ENCODE peak calls at places on chromosomes 11 and 22, in five cellular contexts. One of them, this sample, is unnamed.

GRCh38 chr11:65132988-65133700 is 1.2 kb downstream of the SYVN1 start:
- DNase-seq in body of pancreas: peak
- DNase-seq in thoracic aorta: no peak
- DNase-seq in heart right ventricle: peak
- DNase-seq in tibial nerve: no peak
- DNase-seq in this sample: no peak

GRCh38 chr11:73307323-73308002 is 613 bp upstream of the ARHGEF17 start:
- DNase-seq in tibial nerve: peak
- DNase-seq in thoracic aorta: peak
- DNase-seq in heart right ventricle: peak
- DNase-seq in body of pancreas: peak
- DNase-seq in this sample: peak

GRCh38 chr22:36104435-36104834 is 56.1 kb downstream of the APOL3 start:
- DNase-seq in thoracic aorta: no peak
- DNase-seq in body of pancreas: no peak
- DNase-seq in heart right ventricle: no peak
- DNase-seq in tibial nerve: no peak
- DNase-seq in this sample: no peak

GRCh38 chr22:38739300-38740055 is 16.3 kb downstream of the SUN2 start:
- DNase-seq in thoracic aorta: no peak
- DNase-seq in body of pancreas: no peak
- DNase-seq in heart right ventricle: no peak
- DNase-seq in tibial nerve: no peak
- DNase-seq in this sample: no peak

GRCh38 chr11:115672999-115673411 is 168.8 kb upstream of the CADM1 start:
- DNase-seq in tibial nerve: peak
- DNase-seq in thoracic aorta: no peak
- DNase-seq in heart right ventricle: peak
- DNase-seq in body of pancreas: peak
- DNase-seq in this sample: no peak

GRCh38 chr11:96085349-96085910 is 161.5 kb upstream of the MTMR2 start:
- DNase-seq in tibial nerve: no peak
- DNase-seq in body of pancreas: no peak
- DNase-seq in thoracic aorta: no peak
- DNase-seq in heart right ventricle: no peak
- DNase-seq in this sample: no peak

GRCh38 chr11:7227724-7228123 is 24.0 kb upstream of the SYT9 start:
- DNase-seq in body of pancreas: no peak
- DNase-seq in heart right ventricle: no peak
- DNase-seq in thoracic aorta: no peak
- DNase-seq in tibial nerve: no peak
- DNase-seq in this sample: no peak

GRCh38 chr22:39130152-39130704 is 22.3 kb downstream of the CBX7 start:
- DNase-seq in body of pancreas: no peak
- DNase-seq in thoracic aorta: no peak
- DNase-seq in tibial nerve: no peak
- DNase-seq in heart right ventricle: no peak
- DNase-seq in this sample: no peak

GRCh38 chr11:74306440-74307175 is 4.8 kb downstream of the P4HA3 start:
- DNase-seq in body of pancreas: no peak
- DNase-seq in heart right ventricle: no peak
- DNase-seq in tibial nerve: no peak
- DNase-seq in thoracic aorta: no peak
- DNase-seq in this sample: no peak

GRCh38 chr11:3675971-3676370 is 4.8 kb upstream of the CHRNA10 start:
- DNase-seq in heart right ventricle: no peak
- DNase-seq in body of pancreas: no peak
- DNase-seq in thoracic aorta: no peak
- DNase-seq in tibial nerve: no peak
- DNase-seq in this sample: no peak

GRCh38 chr22:26394787-26395186 is 34.3 kb upstream of the ASPHD2 start:
- DNase-seq in heart right ventricle: no peak
- DNase-seq in thoracic aorta: no peak
- DNase-seq in body of pancreas: no peak
- DNase-seq in tibial nerve: no peak
- DNase-seq in this sample: no peak

GRCh38 chr11:129739339-129739738 is 76.3 kb upstream of the TMEM45B start:
- DNase-seq in thoracic aorta: no peak
- DNase-seq in body of pancreas: no peak
- DNase-seq in tibial nerve: no peak
- DNase-seq in heart right ventricle: no peak
- DNase-seq in this sample: no peak

GRCh38 chr11:45225277-45225676 is 60.9 kb downstream of the SYT13 start:
- DNase-seq in tibial nerve: no peak
- DNase-seq in thoracic aorta: no peak
- DNase-seq in body of pancreas: no peak
- DNase-seq in heart right ventricle: no peak
- DNase-seq in this sample: no peak

GRCh38 chr11:118643142-118643994 is 36.0 kb downstream of the PHLDB1 start:
- DNase-seq in tibial nerve: no peak
- DNase-seq in heart right ventricle: peak
- DNase-seq in thoracic aorta: no peak
- DNase-seq in body of pancreas: peak
- DNase-seq in this sample: no peak

GRCh38 chr11:46050065-46050464 is 71.2 kb downstream of the PHF21A start:
- DNase-seq in tibial nerve: no peak
- DNase-seq in thoracic aorta: peak
- DNase-seq in body of pancreas: peak
- DNase-seq in heart right ventricle: no peak
- DNase-seq in this sample: no peak

GRCh38 chr11:18736590-18737148 is 10.7 kb upstream of the IGSF22 start:
- DNase-seq in thoracic aorta: no peak
- DNase-seq in tibial nerve: no peak
- DNase-seq in body of pancreas: no peak
- DNase-seq in heart right ventricle: no peak
- DNase-seq in this sample: no peak
- TF ChIP-seq CTCF in thoracic aorta: no peak
- TF ChIP-seq CTCF in tibial nerve: no peak
- TF ChIP-seq CTCF in body of pancreas: no peak
- TF ChIP-seq CTCF in heart right ventricle: no peak
- TF ChIP-seq CTCF in this sample: no peak

DNA sequence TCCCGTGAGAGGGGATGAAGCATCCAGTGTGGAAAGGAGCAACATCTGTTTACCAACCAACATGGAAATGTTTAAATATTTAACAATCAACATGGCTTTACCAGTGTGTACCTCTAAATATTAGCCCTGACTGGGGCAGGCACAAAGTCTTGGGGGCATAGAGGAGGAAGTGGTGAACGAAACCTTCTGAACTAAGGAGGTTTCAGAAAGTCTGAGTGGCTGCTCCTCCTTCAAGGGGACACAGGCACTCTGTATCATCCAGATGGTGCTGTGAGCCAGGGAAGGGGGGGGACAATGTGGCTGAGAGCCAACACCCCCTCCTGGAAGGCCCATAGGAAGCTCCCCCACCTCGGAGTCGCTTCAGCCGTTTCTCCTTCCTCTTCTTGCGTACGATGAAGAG is 107.6 kb downstream of the CEP164 start:
- DNase-seq in tibial nerve: no peak
- DNase-seq in heart right ventricle: no peak
- DNase-seq in body of pancreas: no peak
- DNase-seq in thoracic aorta: no peak
- DNase-seq in this sample: no peak
- TF ChIP-seq CTCF in tibial nerve: no peak
- TF ChIP-seq CTCF in heart right ventricle: no peak
- TF ChIP-seq CTCF in body of pancreas: no peak
- TF ChIP-seq CTCF in thoracic aorta: no peak
- TF ChIP-seq CTCF in this sample: no peak

GRCh38 chr11:83674498-83674897 is 388.3 kb upstream of the CCDC90B start:
- DNase-seq in thoracic aorta: no peak
- DNase-seq in tibial nerve: no peak
- DNase-seq in body of pancreas: no peak
- DNase-seq in heart right ventricle: no peak
- DNase-seq in this sample: no peak

GRCh38 chr11:83676061-83676460 is 389.9 kb upstream of the CCDC90B start:
- DNase-seq in tibial nerve: no peak
- DNase-seq in thoracic aorta: no peak
- DNase-seq in heart right ventricle: no peak
- DNase-seq in body of pancreas: no peak
- DNase-seq in this sample: no peak

GRCh38 chr11:83666149-83666548 is 380.0 kb upstream of the CCDC90B start:
- DNase-seq in tibial nerve: no peak
- DNase-seq in heart right ventricle: no peak
- DNase-seq in body of pancreas: no peak
- DNase-seq in thoracic aorta: no peak
- DNase-seq in this sample: no peak

DNA sequence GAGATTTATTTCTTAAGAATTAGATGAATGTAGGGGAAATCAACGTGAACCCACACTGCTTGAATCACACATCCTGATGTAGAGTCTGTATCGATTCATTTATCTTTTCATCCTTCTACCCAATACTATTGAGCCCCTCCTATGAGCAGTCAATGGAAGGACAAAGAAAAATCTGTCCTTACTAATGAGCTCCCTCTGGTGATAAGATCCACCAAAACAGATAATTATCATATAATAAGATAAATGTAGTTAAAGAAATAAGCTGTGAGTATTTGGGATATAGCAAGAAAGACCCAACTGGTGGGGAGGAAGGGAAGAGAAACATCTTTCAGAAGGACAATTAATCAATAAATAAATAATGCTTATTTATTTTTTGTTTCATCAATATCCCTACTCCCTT is 385.1 kb upstream of the CCDC90B start:
- DNase-seq in thoracic aorta: no peak
- DNase-seq in heart right ventricle: no peak
- DNase-seq in body of pancreas: no peak
- DNase-seq in tibial nerve: no peak
- DNase-seq in this sample: no peak
- TF ChIP-seq CTCF in thoracic aorta: no peak
- TF ChIP-seq CTCF in heart right ventricle: no peak
- TF ChIP-seq CTCF in body of pancreas: no peak
- TF ChIP-seq CTCF in tibial nerve: no peak
- TF ChIP-seq CTCF in this sample: no peak

DNA sequence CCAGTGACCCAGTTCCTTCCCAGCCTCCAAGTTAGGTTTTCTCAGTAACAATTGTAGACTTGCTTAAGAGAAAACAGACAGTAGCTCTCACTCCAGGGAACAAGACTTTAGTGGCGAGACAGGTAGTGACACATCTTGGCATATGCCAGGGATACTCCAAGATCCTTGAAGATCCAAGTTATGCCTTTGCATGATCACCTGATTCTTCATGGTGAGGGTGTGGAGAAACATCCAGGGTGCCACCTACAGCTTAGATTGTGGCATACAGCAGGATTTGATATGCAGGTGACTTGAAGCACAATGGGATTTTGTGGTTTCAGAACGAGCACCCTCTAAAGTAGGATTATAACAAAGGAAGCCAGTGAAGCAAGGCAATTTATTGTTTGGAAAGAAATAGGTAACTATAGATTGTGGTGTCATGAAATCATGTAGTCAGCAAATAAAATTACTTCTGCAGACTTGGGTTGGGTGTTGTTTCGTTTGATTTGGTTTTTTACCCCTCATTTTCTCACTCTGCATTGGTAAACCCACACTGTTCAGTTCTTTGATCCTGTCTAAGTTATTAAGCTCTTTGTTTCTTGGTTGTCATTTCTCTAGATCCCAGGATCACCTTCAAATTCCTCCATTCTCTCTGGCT is 9.2 kb downstream of the POU2AF3 start:
- DNase-seq in body of pancreas: no peak
- DNase-seq in tibial nerve: no peak
- DNase-seq in thoracic aorta: no peak
- DNase-seq in heart right ventricle: no peak
- DNase-seq in this sample: no peak
- TF ChIP-seq CTCF in body of pancreas: no peak
- TF ChIP-seq CTCF in tibial nerve: no peak
- TF ChIP-seq CTCF in thoracic aorta: no peak
- TF ChIP-seq CTCF in heart right ventricle: no peak
- TF ChIP-seq CTCF in this sample: no peak

GRCh38 chr11:86414032-86414431 is 39.3 kb downstream of the CCDC81 start:
- DNase-seq in body of pancreas: no peak
- DNase-seq in tibial nerve: no peak
- DNase-seq in thoracic aorta: no peak
- DNase-seq in heart right ventricle: no peak
- DNase-seq in this sample: no peak

GRCh38 chr11:86418513-86418912 is 43.8 kb downstream of the CCDC81 start:
- DNase-seq in heart right ventricle: no peak
- DNase-seq in tibial nerve: no peak
- DNase-seq in thoracic aorta: no peak
- DNase-seq in body of pancreas: no peak
- DNase-seq in this sample: no peak

GRCh38 chr11:86416494-86416893 is 41.8 kb downstream of the CCDC81 start:
- DNase-seq in heart right ventricle: no peak
- DNase-seq in thoracic aorta: no peak
- DNase-seq in tibial nerve: no peak
- DNase-seq in body of pancreas: no peak
- DNase-seq in this sample: no peak

GRCh38 chr11:86421976-86422770 is 47.5 kb downstream of the CCDC81 start:
- DNase-seq in body of pancreas: no peak
- DNase-seq in heart right ventricle: no peak
- DNase-seq in tibial nerve: no peak
- DNase-seq in thoracic aorta: no peak
- DNase-seq in this sample: no peak

DNA sequence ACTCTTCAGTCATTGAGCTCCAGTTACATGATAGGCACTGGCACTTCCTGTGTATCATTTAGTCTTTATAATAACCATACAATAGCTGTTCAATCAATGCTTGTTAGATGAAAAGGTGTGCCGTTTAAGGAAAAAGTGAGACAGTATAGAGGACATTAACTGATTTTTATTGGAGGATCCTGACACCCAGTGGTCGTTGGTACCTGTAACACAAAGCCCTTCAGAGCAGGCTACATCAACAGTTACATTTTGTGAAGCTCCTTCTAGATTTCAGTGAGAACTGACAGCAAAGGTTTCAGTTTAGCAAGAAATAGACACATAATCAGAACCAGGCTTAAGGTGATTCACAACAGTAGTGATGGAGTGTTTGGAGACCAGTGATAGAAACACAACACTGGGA is 44.2 kb downstream of the CCDC81 start:
- DNase-seq in thoracic aorta: no peak
- DNase-seq in heart right ventricle: no peak
- DNase-seq in tibial nerve: no peak
- DNase-seq in body of pancreas: no peak
- DNase-seq in this sample: no peak
- TF ChIP-seq CTCF in thoracic aorta: no peak
- TF ChIP-seq CTCF in heart right ventricle: no peak
- TF ChIP-seq CTCF in tibial nerve: no peak
- TF ChIP-seq CTCF in body of pancreas: no peak
- TF ChIP-seq CTCF in this sample: no peak

DNA sequence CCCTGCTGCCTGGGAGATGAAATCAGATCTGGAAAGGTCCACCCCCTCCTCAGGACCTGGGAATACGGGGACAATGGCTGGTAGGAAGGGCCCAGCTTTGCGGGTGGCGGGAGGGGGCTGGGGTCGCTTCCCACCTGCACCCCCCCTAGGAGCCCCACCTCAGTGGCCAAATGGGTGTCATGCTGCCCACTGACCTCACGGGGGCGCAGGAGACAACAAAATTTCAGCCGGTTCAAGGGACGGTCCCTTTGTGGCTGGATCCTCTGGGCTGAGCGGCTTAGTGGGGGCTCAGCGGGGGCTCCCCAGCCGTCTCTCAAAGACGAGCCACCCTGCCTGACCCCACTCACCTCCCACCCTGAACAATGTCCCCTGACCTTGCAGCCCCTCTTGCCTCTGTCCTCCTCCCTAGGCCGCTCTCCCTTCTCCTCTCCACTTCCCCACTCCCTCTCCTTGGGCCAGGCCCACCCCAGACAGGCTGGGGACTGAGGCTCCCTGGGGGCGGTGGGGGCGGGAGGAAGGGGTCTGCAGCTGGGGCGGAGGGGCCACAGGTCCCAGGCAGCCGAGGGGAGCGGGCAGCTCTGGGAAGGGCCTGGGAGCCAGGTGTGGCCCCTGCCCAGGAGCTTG is 39.3 kb upstream of the H19 start:
- DNase-seq in heart right ventricle: no peak
- DNase-seq in tibial nerve: no peak
- DNase-seq in thoracic aorta: no peak
- DNase-seq in body of pancreas: no peak
- DNase-seq in this sample: no peak
- TF ChIP-seq CTCF in heart right ventricle: no peak
- TF ChIP-seq CTCF in tibial nerve: no peak
- TF ChIP-seq CTCF in thoracic aorta: no peak
- TF ChIP-seq CTCF in body of pancreas: no peak
- TF ChIP-seq CTCF in this sample: no peak